ENCODE peak calls at places on chromosome 9, in ten cellular contexts. L is upper lobe of right lung; R is dorsolateral prefrontal cortex; J is CD8-positive, alpha-beta T cell; M is heart left ventricle; I is tibial artery; B is heart right ventricle; O is PC-3; K is body of pancreas; N is spleen. A is an unnamed sample.

GRCh38 chr9:110255417-110256141 is 728 bp downstream of the TXN start:
- DNase-seq in I (peak), L (peak), J (no peak), K (peak), R (no peak), B (peak), M (peak), N (peak), O (peak), A (peak)

GRCh38 chr9:130908129-130908877 is 11.7 kb upstream of the QRFP start:
- DNase-seq in L (no peak), I (no peak), R (no peak), M (no peak), J (no peak), N (no peak), O (no peak), B (no peak), K (no peak), A (no peak)

GRCh38 chr9:75168270-75169185 is 80.2 kb downstream of the OSTF1 start:
- DNase-seq in O (peak), L (no peak), I (no peak), M (no peak), R (no peak), J (no peak), K (no peak), N (no peak), B (no peak), A (peak)

GRCh38 chr9:94937214-94937903 is 210.9 kb downstream of the AOPEP start:
- DNase-seq in L (no peak), M (no peak), R (no peak), K (no peak), B (no peak), I (no peak), J (no peak), O (peak), N (no peak), A (peak)

GRCh38 chr9:106890621-106891020 is 27.7 kb downstream of the ZNF462 start:
- DNase-seq in B (no peak), O (peak), M (no peak), R (no peak), L (no peak), N (no peak), K (no peak), J (no peak), I (no peak), A (no peak)

GRCh38 chr9:6413365-6414263 is 615 bp downstream of the UHRF2 start:
- DNase-seq in L (peak), R (no peak), I (peak), N (peak), K (peak), J (peak), B (peak), M (no peak), O (peak), A (no peak)

GRCh38 chr9:4762108-4762888 is 21.3 kb upstream of the AK3 start:
- DNase-seq in O (peak), I (peak), M (peak), N (peak), J (peak), L (peak), B (peak), K (peak), R (peak), A (peak)

GRCh38 chr9:114163517-114163924 is 8.2 kb downstream of the COL27A1 start:
- DNase-seq in L (peak), B (peak), K (peak), O (no peak), R (no peak), N (no peak), M (peak), I (peak), J (no peak), A (no peak)

GRCh38 chr9:122096620-122097415 is 3.7 kb upstream of the TTLL11 start:
- DNase-seq in O (no peak), J (no peak), I (peak), R (no peak), M (no peak), L (no peak), N (no peak), K (no peak), B (no peak), A (no peak)

GRCh38 chr9:135296783-135297715 is 182.5 kb upstream of the PPP1R26 start:
- DNase-seq in N (peak), I (no peak), M (no peak), J (no peak), L (no peak), O (no peak), K (peak), R (no peak), B (no peak), A (no peak)

GRCh38 chr9:121568541-121569265 is 69.1 kb upstream of the GGTA1 start:
- DNase-seq in K (peak), B (peak), R (peak), J (no peak), L (no peak), M (peak), O (no peak), N (no peak), I (peak), A (no peak)

GRCh38 chr9:136103651-136104487 is 8.8 kb upstream of the NACC2 start:
- DNase-seq in J (no peak), K (no peak), N (no peak), M (no peak), O (no peak), R (no peak), B (no peak), L (no peak), I (no peak), A (no peak)

GRCh38 chr9:98317134-98317857 is 61.8 kb upstream of the TBC1D2 start:
- DNase-seq in B (no peak), K (no peak), R (no peak), N (no peak), I (no peak), O (peak), M (no peak), J (no peak), L (no peak), A (peak)

GRCh38 chr9:84075004-84075403 is 94.4 kb downstream of the RMI1 start:
- DNase-seq in B (no peak), K (no peak), O (no peak), I (no peak), R (no peak), L (no peak), J (no peak), N (no peak), M (no peak), A (no peak)

GRCh38 chr9:84076359-84076758 is 95.8 kb downstream of the RMI1 start:
- DNase-seq in R (no peak), J (no peak), K (no peak), B (no peak), N (no peak), O (no peak), I (no peak), L (no peak), M (no peak), A (no peak)

DNA sequence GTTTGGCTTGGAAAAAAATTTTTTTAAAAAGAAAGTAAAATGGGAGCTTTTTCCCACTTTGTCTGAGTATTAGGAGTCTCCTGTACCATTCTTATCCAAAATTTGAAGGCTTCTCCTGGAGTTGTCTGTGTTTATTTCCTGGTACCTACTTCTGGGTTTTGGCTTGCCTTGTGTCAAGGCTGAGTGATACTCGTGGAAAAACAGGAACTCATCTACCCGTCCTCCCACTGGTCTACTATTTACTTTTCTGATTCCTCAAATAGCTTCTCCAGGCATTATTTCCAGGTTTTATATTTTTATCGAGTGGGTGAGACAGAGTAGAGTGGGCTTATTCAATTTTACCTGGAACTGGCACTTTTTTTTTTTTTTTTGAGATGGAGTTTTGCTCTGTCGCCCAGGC is 99.4 kb downstream of the RMI1 start:
- DNase-seq in K (no peak), O (no peak), J (no peak), N (no peak), B (no peak), R (no peak), I (no peak), L (no peak), M (no peak), A (no peak)
- H3K27ac ChIP-seq in K (no peak), O (no peak), J (no peak), N (no peak), B (no peak), R (no peak), I (no peak), L (no peak), M (no peak), A (no peak)

GRCh38 chr9:20616808-20617207 is 5.5 kb downstream of the MLLT3 start:
- DNase-seq in J (no peak), N (no peak), I (no peak), L (no peak), B (no peak), M (no peak), K (no peak), O (no peak), R (no peak), A (no peak)

GRCh38 chr9:20608582-20608981 is 13.7 kb downstream of the MLLT3 start:
- DNase-seq in L (no peak), M (no peak), B (no peak), I (no peak), J (no peak), R (no peak), O (no peak), N (no peak), K (no peak), A (no peak)

GRCh38 chr9:20614602-20615216 is 7.6 kb downstream of the MLLT3 start:
- DNase-seq in L (no peak), J (no peak), I (no peak), B (no peak), R (no peak), O (no peak), K (no peak), N (no peak), M (no peak), A (no peak)

GRCh38 chr9:20606637-20607036 is 15.7 kb downstream of the MLLT3 start:
- DNase-seq in K (peak), B (peak), J (no peak), M (peak), L (no peak), N (no peak), O (no peak), R (no peak), I (no peak), A (no peak)

GRCh38 chr9:20611751-20612287 is 10.5 kb downstream of the MLLT3 start:
- DNase-seq in L (no peak), M (no peak), R (no peak), N (no peak), J (no peak), K (no peak), I (no peak), B (no peak), O (peak), A (peak)
- H3K4me3 ChIP-seq in L (no peak), M (no peak), R (no peak), N (no peak), J (no peak), K (no peak), I (no peak), B (no peak), O (peak), A (peak)

GRCh38 chr9:128120061-128120740 is 7.3 kb downstream of the PTGES2 start:
- DNase-seq in J (no peak), B (no peak), O (no peak), M (peak), K (no peak), I (no peak), L (no peak), N (peak), R (no peak), A (no peak)

GRCh38 chr9:128116104-128117083 is 11.1 kb downstream of the PTGES2 start:
- DNase-seq in K (peak), I (peak), L (peak), O (no peak), N (peak), R (no peak), J (no peak), B (no peak), M (peak), A (no peak)

GRCh38 chr9:128118971-128119665 is 8.4 kb downstream of the PTGES2 start:
- DNase-seq in N (peak), I (peak), B (no peak), L (no peak), J (no peak), M (peak), O (no peak), R (no peak), K (peak), A (no peak)

GRCh38 chr9:128118472-128118857 is 9.1 kb downstream of the PTGES2 start:
- DNase-seq in O (no peak), J (no peak), L (no peak), B (no peak), I (peak), R (no peak), M (peak), N (peak), K (no peak), A (no peak)

GRCh38 chr9:128117613-128118471 is 9.7 kb downstream of the PTGES2 start:
- DNase-seq in J (peak), I (peak), B (peak), L (peak), K (peak), M (peak), R (peak), N (peak), O (peak), A (peak)
- TF ChIP-seq CTCF in J (peak), I (peak), B (peak), L (peak), K (peak), M (no peak), R (peak), N (peak), O (peak), A (peak)

GRCh38 chr9:15306757-15307522 is at the start of gene TTC39B:
- DNase-seq in M (peak), B (peak), J (peak), I (peak), N (peak), L (peak), K (peak), O (peak), R (peak), A (peak)

GRCh38 chr9:15308511-15308910 is 1.5 kb upstream of the TTC39B start:
- DNase-seq in I (no peak), J (no peak), O (peak), M (no peak), B (no peak), K (no peak), N (no peak), L (no peak), R (no peak), A (peak)

GRCh38 chr9:15306068-15306756 is 804 bp downstream of the TTC39B start:
- DNase-seq in B (peak), R (no peak), M (peak), K (peak), N (peak), J (peak), I (peak), L (peak), O (peak), A (peak)

GRCh38 chr9:15304620-15305019 is 2.4 kb downstream of the TTC39B start:
- DNase-seq in B (no peak), K (no peak), R (no peak), M (no peak), L (no peak), N (no peak), J (no peak), O (no peak), I (no peak), A (no peak)

DNA sequence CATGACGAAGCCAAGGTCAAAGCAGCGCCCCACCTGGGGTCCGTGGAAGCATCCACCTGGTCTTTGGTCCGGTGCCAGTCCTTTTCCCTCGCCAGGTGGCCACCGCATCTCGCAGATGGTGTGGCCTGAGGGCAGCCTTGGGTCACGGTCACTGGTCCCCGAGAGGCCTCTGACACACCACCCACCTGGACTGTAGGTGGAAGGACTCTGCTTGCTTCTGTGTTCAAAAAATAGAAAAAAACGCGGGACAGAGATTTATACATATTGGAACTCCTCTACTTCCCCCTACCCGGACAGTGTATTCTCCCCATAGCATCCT is 466 bp upstream of the TTC39B start:
- DNase-seq in K (no peak), R (no peak), O (no peak), N (no peak), M (no peak), L (no peak), B (no peak), I (no peak), J (no peak), A (no peak)
- H3K27ac ChIP-seq in K (peak), R (no peak), O (no peak), N (peak), M (peak), L (peak), B (peak), I (peak), J (peak), A (no peak)

DNA sequence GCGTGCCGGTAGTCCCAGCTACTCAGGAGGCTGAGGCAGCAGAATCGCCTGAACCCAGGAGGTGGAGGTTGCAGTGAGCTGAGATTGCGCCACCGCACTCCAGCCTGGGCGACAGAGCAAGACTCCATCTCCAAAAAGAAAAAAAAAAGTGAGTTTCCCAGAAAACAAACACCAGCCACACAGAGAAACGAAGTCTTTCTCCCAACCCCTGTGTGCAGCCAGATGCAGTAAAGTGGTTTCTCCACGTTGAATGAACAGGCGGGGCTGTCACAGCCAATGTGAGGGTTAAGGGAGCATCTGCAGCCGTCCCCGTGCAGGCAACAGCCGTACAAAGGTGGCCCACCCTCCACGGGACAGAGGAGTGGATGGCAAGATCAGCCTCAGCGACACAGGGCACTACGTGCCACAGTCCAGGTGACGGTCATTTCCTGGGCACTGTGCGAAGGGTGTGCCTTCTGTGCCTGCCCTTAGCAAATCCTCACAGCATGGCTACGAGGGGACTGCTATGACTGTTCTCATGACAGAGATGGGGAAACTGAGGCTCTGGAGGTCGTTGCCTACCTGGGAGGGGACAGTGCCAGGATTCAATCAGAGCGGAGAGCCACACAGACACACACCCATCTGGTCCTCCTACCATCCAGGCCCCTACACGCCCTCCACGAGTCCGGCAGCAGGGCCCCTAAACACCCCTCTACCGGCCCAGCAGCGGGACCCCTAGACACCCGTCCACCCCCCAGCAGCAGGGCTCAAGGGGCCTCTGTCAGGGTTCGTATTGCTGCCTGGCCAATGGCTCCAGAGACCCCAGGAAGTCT is 2.4 kb downstream of the VAV2 start:
- DNase-seq in K (no peak), J (no peak), B (no peak), R (no peak), M (no peak), N (peak), O (no peak), L (peak), I (no peak), A (no peak)
- H3K4me3 ChIP-seq in K (no peak), J (no peak), B (no peak), R (no peak), M (no peak), N (peak), O (peak), L (peak), I (no peak), A (no peak)

GRCh38 chr9:134174526-134175290 is 10.3 kb upstream of the RNU6ATAC start:
- DNase-seq in N (no peak), R (no peak), B (no peak), M (no peak), K (no peak), L (peak), J (no peak), I (no peak), O (no peak), A (no peak)

GRCh38 chr9:134177186-134177585 is 12.8 kb upstream of the RNU6ATAC start:
- DNase-seq in O (no peak), L (no peak), I (no peak), M (peak), J (no peak), K (no peak), B (no peak), N (no peak), R (no peak), A (no peak)

GRCh38 chr9:134176599-134176968 is 12.2 kb upstream of the RNU6ATAC start:
- DNase-seq in N (no peak), J (no peak), O (no peak), I (no peak), L (no peak), K (no peak), M (peak), R (no peak), B (no peak), A (no peak)

GRCh38 chr9:134175291-134175807 is 11.0 kb upstream of the RNU6ATAC start:
- DNase-seq in R (no peak), K (no peak), N (no peak), M (no peak), J (no peak), O (peak), L (peak), B (no peak), I (no peak), A (no peak)

DNA sequence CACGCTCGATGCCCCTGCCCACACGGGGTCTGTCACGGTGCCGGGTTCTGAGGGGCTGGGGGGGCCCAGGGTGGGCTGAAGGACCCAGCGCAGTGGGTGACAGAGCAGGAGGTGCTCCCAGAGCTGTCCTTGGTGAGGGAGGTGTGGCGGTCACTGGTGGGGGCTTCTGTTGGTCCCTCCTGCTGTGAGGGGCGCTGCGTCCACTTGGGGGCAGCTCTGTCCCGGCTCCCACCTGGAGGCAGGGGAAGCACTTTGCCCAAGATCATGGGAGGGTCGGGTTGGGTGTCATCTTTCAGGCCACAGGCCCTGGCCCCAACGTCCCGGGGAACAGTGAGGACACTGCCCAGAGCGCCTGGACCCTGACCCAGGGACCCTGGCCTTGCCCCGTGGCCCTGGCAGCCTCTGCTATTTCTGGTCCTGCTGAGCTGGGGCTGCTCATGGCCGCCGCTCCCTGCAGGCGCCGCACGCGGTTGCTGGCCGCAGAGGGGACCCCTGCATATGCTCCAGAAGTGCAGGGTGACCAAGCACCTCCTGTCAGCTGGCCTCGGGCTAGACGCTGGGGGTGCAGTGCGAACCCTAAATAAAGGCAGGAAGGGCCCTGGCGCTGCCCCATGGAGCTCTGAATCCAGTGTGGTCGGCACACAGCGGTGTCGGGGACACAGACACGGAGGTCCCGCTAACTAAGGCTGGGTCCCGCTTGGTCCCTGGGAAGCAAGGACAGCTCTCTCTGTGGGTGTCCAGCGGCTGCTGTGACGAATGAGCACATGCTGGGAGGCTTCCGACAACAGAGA is 11.6 kb upstream of the RNU6ATAC start:
- DNase-seq in K (no peak), I (no peak), L (peak), N (peak), J (no peak), R (no peak), O (no peak), M (peak), B (no peak), A (no peak)
- TF ChIP-seq CTCF in K (no peak), I (no peak), L (peak), N (peak), J (no peak), R (peak), O (no peak), M (peak), B (peak), A (no peak)

GRCh38 chr9:112033237-112034215 is 136.9 kb downstream of the UGCG start:
- DNase-seq in N (no peak), B (no peak), K (no peak), R (no peak), I (no peak), J (no peak), M (no peak), L (no peak), O (no peak), A (no peak)
- H3K27ac ChIP-seq in N (peak), B (no peak), K (peak), R (no peak), I (no peak), J (no peak), M (no peak), L (no peak), O (no peak), A (peak)

A was measured in brain microvascular endothelial cell.